ENCODE peak calls at places on chromosomes 3 and 15, in four cellular contexts. One of them, this sample, is unnamed.

GRCh38 chr15:96267463-96267862 is 63.0 kb upstream of the NR2F2 start:
- DNase-seq in left cardiac atrium: no peak
- DNase-seq in iris pigment epithelial cell: no peak
- DNase-seq in occipital lobe: no peak
- DNase-seq in this sample: no peak

GRCh38 chr3:160720123-160720746 is 35.8 kb upstream of the PPM1L start:
- DNase-seq in iris pigment epithelial cell: no peak
- DNase-seq in occipital lobe: no peak
- DNase-seq in left cardiac atrium: no peak
- DNase-seq in this sample: no peak

GRCh38 chr3:181738551-181738950 is 26.8 kb downstream of the SOX2 start:
- DNase-seq in left cardiac atrium: no peak
- DNase-seq in occipital lobe: no peak
- DNase-seq in iris pigment epithelial cell: no peak
- DNase-seq in this sample: no peak

GRCh38 chr3:49004352-49005297 is 2.6 kb upstream of the WDR6 start:
- DNase-seq in occipital lobe: no peak
- DNase-seq in iris pigment epithelial cell: no peak
- DNase-seq in left cardiac atrium: no peak
- DNase-seq in this sample: no peak

GRCh38 chr3:128971421-128971820 is 22.5 kb downstream of the CFAP92 start:
- DNase-seq in iris pigment epithelial cell: peak
- DNase-seq in left cardiac atrium: peak
- DNase-seq in occipital lobe: no peak
- DNase-seq in this sample: peak

GRCh38 chr15:67085237-67085817 is 19.9 kb downstream of the SMAD3 start:
- DNase-seq in occipital lobe: no peak
- DNase-seq in iris pigment epithelial cell: no peak
- DNase-seq in left cardiac atrium: no peak
- DNase-seq in this sample: no peak

GRCh38 chr3:8529738-8530525 is 28.3 kb downstream of the LMCD1 start:
- DNase-seq in occipital lobe: no peak
- DNase-seq in left cardiac atrium: no peak
- DNase-seq in iris pigment epithelial cell: no peak
- DNase-seq in this sample: no peak

GRCh38 chr15:83248151-83248851 is 36.2 kb downstream of the BNC1 start:
- DNase-seq in iris pigment epithelial cell: peak
- DNase-seq in occipital lobe: no peak
- DNase-seq in left cardiac atrium: no peak
- DNase-seq in this sample: no peak

GRCh38 chr15:86236721-86237121 is 157.1 kb downstream of the AGBL1 start:
- DNase-seq in left cardiac atrium: no peak
- DNase-seq in iris pigment epithelial cell: no peak
- DNase-seq in occipital lobe: no peak
- DNase-seq in this sample: no peak

GRCh38 chr3:156148946-156149348 is 28.6 kb downstream of the KCNAB1 start:
- DNase-seq in left cardiac atrium: peak
- DNase-seq in occipital lobe: no peak
- DNase-seq in iris pigment epithelial cell: peak
- DNase-seq in this sample: no peak

GRCh38 chr15:85763557-85764303 is 31.0 kb downstream of the KLHL25 start:
- DNase-seq in left cardiac atrium: no peak
- DNase-seq in iris pigment epithelial cell: no peak
- DNase-seq in occipital lobe: no peak
- DNase-seq in this sample: no peak

GRCh38 chr15:52680041-52680391 is 828 bp upstream of the ATOSA start:
- DNase-seq in iris pigment epithelial cell: peak
- DNase-seq in occipital lobe: no peak
- DNase-seq in left cardiac atrium: no peak
- DNase-seq in this sample: no peak

GRCh38 chr15:54273928-54274327 is 295.7 kb downstream of the UNC13C start:
- DNase-seq in iris pigment epithelial cell: no peak
- DNase-seq in occipital lobe: no peak
- DNase-seq in left cardiac atrium: no peak
- DNase-seq in this sample: no peak

GRCh38 chr15:56168394-56168793 is 75.3 kb downstream of the RFX7 start:
- DNase-seq in occipital lobe: no peak
- DNase-seq in iris pigment epithelial cell: peak
- DNase-seq in left cardiac atrium: no peak
- DNase-seq in this sample: no peak

GRCh38 chr15:35019401-35020327 is 31.6 kb upstream of the ZNF770 start:
- DNase-seq in left cardiac atrium: no peak
- DNase-seq in iris pigment epithelial cell: peak
- DNase-seq in occipital lobe: no peak
- DNase-seq in this sample: no peak

GRCh38 chr15:30921781-30922371 is 18.2 kb downstream of the FAN1 start:
- DNase-seq in occipital lobe: peak
- DNase-seq in left cardiac atrium: peak
- DNase-seq in iris pigment epithelial cell: peak
- DNase-seq in this sample: no peak

GRCh38 chr3:184635126-184635525 is 73.5 kb downstream of the EPHB3 start:
- DNase-seq in left cardiac atrium: peak
- DNase-seq in occipital lobe: no peak
- DNase-seq in iris pigment epithelial cell: no peak
- DNase-seq in this sample: no peak

GRCh38 chr3:13338996-13339395 is 81.1 kb downstream of the NUP210 start:
- DNase-seq in left cardiac atrium: no peak
- DNase-seq in iris pigment epithelial cell: no peak
- DNase-seq in occipital lobe: no peak
- DNase-seq in this sample: no peak

GRCh38 chr3:112774293-112774926 is 72.3 kb downstream of the CD200R1L start:
- DNase-seq in left cardiac atrium: no peak
- DNase-seq in iris pigment epithelial cell: peak
- DNase-seq in occipital lobe: no peak
- DNase-seq in this sample: no peak

GRCh38 chr3:46926447-46926846 is 48.9 kb downstream of the PTH1R start:
- DNase-seq in iris pigment epithelial cell: no peak
- DNase-seq in occipital lobe: no peak
- DNase-seq in left cardiac atrium: no peak
- DNase-seq in this sample: no peak

GRCh38 chr15:82750831-82751181 is 41.1 kb upstream of the AP3B2 start:
- DNase-seq in left cardiac atrium: no peak
- DNase-seq in occipital lobe: no peak
- DNase-seq in iris pigment epithelial cell: peak
- DNase-seq in this sample: no peak

GRCh38 chr3:112407888-112408702 is 75.1 kb downstream of the CD200 start:
- DNase-seq in occipital lobe: no peak
- DNase-seq in iris pigment epithelial cell: no peak
- DNase-seq in left cardiac atrium: no peak
- DNase-seq in this sample: no peak

GRCh38 chr15:83694030-83694429 is 40.1 kb downstream of the ADAMTSL3 start:
- DNase-seq in iris pigment epithelial cell: peak
- DNase-seq in left cardiac atrium: no peak
- DNase-seq in occipital lobe: no peak
- DNase-seq in this sample: no peak

GRCh38 chr3:36408146-36408545 is 27.8 kb downstream of the STAC start:
- DNase-seq in left cardiac atrium: no peak
- DNase-seq in occipital lobe: no peak
- DNase-seq in iris pigment epithelial cell: no peak
- DNase-seq in this sample: no peak

GRCh38 chr15:40344631-40345120 is 3.9 kb upstream of the CCDC9B start:
- DNase-seq in iris pigment epithelial cell: peak
- DNase-seq in left cardiac atrium: peak
- DNase-seq in occipital lobe: peak
- DNase-seq in this sample: no peak

GRCh38 chr15:38868326-38869114 is 303.9 kb upstream of the RASGRP1 start:
- DNase-seq in iris pigment epithelial cell: peak
- DNase-seq in left cardiac atrium: peak
- DNase-seq in occipital lobe: no peak
- DNase-seq in this sample: peak

GRCh38 chr3:71101014-71101413 is 482.5 kb downstream of the FOXP1 start:
- DNase-seq in iris pigment epithelial cell: peak
- DNase-seq in left cardiac atrium: no peak
- DNase-seq in occipital lobe: no peak
- DNase-seq in this sample: no peak

GRCh38 chr3:162718697-162719096 is 1222.1 kb downstream of the OTOL1 start:
- DNase-seq in iris pigment epithelial cell: peak
- DNase-seq in left cardiac atrium: no peak
- DNase-seq in occipital lobe: no peak
- DNase-seq in this sample: no peak

GRCh38 chr3:38374221-38374620 is 27.6 kb downstream of the XYLB start:
- DNase-seq in iris pigment epithelial cell: no peak
- DNase-seq in left cardiac atrium: no peak
- DNase-seq in occipital lobe: no peak
- DNase-seq in this sample: no peak

GRCh38 chr3:73508330-73508954 is 116.3 kb downstream of the PDZRN3 start:
- DNase-seq in iris pigment epithelial cell: peak
- DNase-seq in left cardiac atrium: peak
- DNase-seq in occipital lobe: no peak
- DNase-seq in this sample: peak

GRCh38 chr3:141680620-141681389 is 57.3 kb upstream of the RNF7 start:
- DNase-seq in iris pigment epithelial cell: peak
- DNase-seq in occipital lobe: no peak
- DNase-seq in left cardiac atrium: no peak
- DNase-seq in this sample: no peak